ENCODE peak calls at places on chromosomes 6 and 20, in four cellular contexts. L, K, Q and B are unnamed samples.

GRCh38 chr20:37845261-37845681 is 57.7 kb upstream of the VSTM2L start:
- DNase-seq in L (peak; percentile 28), K (no peak), Q (no peak), B (no peak)

GRCh38 chr20:32052090-32052791 is at the start of gene HCK:
- DNase-seq in L (peak; percentile 29), K (no peak), Q (peak; percentile 30), B (peak; percentile 64)

GRCh38 chr20:50256577-50256976 is 65.9 kb downstream of the CEBPB start:
- DNase-seq in L (no peak), K (no peak), Q (no peak), B (peak; percentile 46)

GRCh38 chr6:138991206-138991605 is 3.2 kb upstream of the REPS1 start:
- DNase-seq in L (no peak), K (no peak), Q (no peak), B (no peak)

GRCh38 chr6:107786709-107787588 is 37.2 kb downstream of the SCML4 start:
- DNase-seq in L (no peak), K (no peak), Q (peak; percentile 17), B (no peak)

GRCh38 chr6:6581014-6581413 is 7.5 kb upstream of the LY86 start:
- DNase-seq in L (no peak), K (no peak), Q (no peak), B (no peak)

GRCh38 chr20:40676870-40677269 is 12.2 kb downstream of the MAFB start:
- DNase-seq in L (no peak), K (no peak), Q (no peak), B (no peak)

GRCh38 chr6:150881911-150882481 is 16.5 kb downstream of the MTHFD1L start:
- DNase-seq in L (no peak), K (peak; percentile 62), Q (no peak), B (no peak)

GRCh38 chr6:112356994-112357393 is 9.9 kb downstream of the RFPL4B start:
- DNase-seq in L (no peak), K (no peak), Q (no peak), B (no peak)

GRCh38 chr6:125784365-125784764 is 6.4 kb upstream of the NCOA7 start:
- DNase-seq in L (no peak), K (no peak), Q (no peak), B (no peak)

GRCh38 chr6:167970236-167970635 is 27.2 kb upstream of the KIF25 start:
- DNase-seq in L (no peak), K (no peak), Q (no peak), B (no peak)

GRCh38 chr6:168496139-168496840 is 55.3 kb downstream of the SMOC2 start:
- DNase-seq in L (no peak), K (no peak), Q (no peak), B (no peak)

GRCh38 chr20:32206383-32207210 is 946 bp downstream of the PLAGL2 start:
- DNase-seq in L (no peak), K (no peak), Q (no peak), B (no peak)

GRCh38 chr6:146700078-146700686 is 101.4 kb downstream of the ADGB start:
- DNase-seq in L (peak; percentile 77), K (peak; percentile 59), Q (peak; percentile 78), B (peak; percentile 82)

GRCh38 chr20:57167971-57168693 is 98.3 kb downstream of the BMP7 start:
- DNase-seq in L (no peak), K (no peak), Q (no peak), B (no peak)

GRCh38 chr6:53144802-53145201 is 3.8 kb downstream of the GCM1 start:
- DNase-seq in L (no peak), K (no peak), Q (no peak), B (no peak)

GRCh38 chr20:664151-664550 is 11.2 kb upstream of the SRXN1 start:
- DNase-seq in L (no peak), K (no peak), Q (no peak), B (no peak)

GRCh38 chr6:158021814-158022748 is 40.4 kb downstream of the SYNJ2 start:
- DNase-seq in L (no peak), K (no peak), Q (no peak), B (no peak)

GRCh38 chr6:128474481-128474880 is 45.9 kb downstream of the PTPRK start:
- DNase-seq in L (no peak), K (no peak), Q (no peak), B (no peak)

GRCh38 chr6:132792510-132792909 is 5.9 kb downstream of the SLC18B1 start:
- DNase-seq in L (no peak), K (no peak), Q (no peak), B (no peak)

GRCh38 chr20:34043025-34043424 is 49.3 kb downstream of the RALY start:
- DNase-seq in L (no peak), K (no peak), Q (no peak), B (no peak)

GRCh38 chr6:40274058-40274457 is 313.1 kb downstream of the LRFN2 start:
- DNase-seq in L (no peak), K (no peak), Q (no peak), B (no peak)

GRCh38 chr6:148866657-148867268 is 119.9 kb downstream of the UST start:
- DNase-seq in L (no peak), K (no peak), Q (no peak), B (no peak)

GRCh38 chr6:110897433-110897832 is 22.8 kb downstream of the AMD1 start:
- DNase-seq in L (no peak), K (no peak), Q (no peak), B (peak; percentile 37)

GRCh38 chr20:10910535-10911239 is 236.9 kb upstream of the JAG1 start:
- DNase-seq in L (no peak), K (no peak), Q (no peak), B (no peak)

DNA sequence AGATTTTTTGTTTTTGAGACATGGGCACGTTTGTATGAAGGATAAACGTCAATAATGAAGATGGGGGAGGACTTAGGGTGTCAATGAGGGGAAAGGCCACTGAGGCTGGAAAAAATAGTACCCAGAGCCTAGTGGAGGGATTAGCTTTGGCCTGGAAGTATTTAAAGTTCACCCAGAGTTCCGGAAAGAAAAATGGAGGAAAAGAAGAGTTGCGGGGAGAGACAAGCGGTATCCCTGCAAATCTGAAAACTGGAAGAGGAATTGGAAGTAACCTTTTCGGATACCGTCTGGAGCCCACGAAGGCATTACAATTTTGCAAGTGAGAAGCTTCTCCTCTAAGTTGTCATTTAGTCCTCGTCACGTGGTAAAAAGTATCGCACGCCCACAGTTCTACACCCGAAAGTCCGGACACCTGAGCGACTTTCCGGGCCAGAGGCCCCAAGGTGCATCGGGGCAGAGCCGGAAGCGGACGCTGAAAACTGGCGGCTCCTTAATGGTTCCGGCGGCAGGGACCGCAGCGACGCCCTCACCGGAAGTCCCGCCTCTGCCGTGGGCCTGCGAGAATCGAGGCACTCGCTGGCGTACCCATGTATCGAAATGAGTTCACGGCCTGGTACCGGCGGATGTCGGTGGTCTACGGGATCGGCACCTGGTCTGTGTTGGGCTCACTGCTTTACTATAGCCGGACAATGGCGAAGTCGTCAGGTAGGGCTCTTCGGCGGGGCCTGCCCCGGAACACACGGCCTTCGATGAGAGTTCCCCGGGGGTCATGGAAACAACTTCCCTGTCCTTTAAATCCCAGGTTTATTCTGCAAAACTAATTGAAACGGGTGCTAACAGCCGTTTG is at the start of gene SMIM26:
- DNase-seq in L (peak; percentile 94), K (peak; percentile 93), Q (peak; percentile 95), B (peak; percentile 94)
- TF ChIP-seq POLR2A in L (no peak), K (peak; percentile 46), Q (peak; percentile 57), B (peak; percentile 74)

GRCh38 chr20:25058797-25059486 is 1.0 kb upstream of the ACSS1 start:
- DNase-seq in L (peak; percentile 25), K (no peak), Q (peak; percentile 39), B (peak; percentile 46)

GRCh38 chr20:25055711-25056492 is 2.0 kb downstream of the ACSS1 start:
- DNase-seq in L (peak; percentile 32), K (peak; percentile 57), Q (peak; percentile 30), B (no peak)

GRCh38 chr20:25058051-25058796 is at the start of gene ACSS1:
- DNase-seq in L (peak; percentile 70), K (peak; percentile 62), Q (peak; percentile 78), B (peak; percentile 72)

GRCh38 chr20:25056601-25057233 is 1.2 kb downstream of the ACSS1 start:
- DNase-seq in L (peak; percentile 16), K (no peak), Q (no peak), B (no peak)

GRCh38 chr20:25057234-25058050 is 497 bp downstream of the ACSS1 start:
- DNase-seq in L (peak; percentile 86), K (peak; percentile 58), Q (peak; percentile 85), B (peak; percentile 79)
- TF ChIP-seq POLR2A in L (no peak), K (peak; percentile 34), Q (peak; percentile 82), B (no peak)

DNA sequence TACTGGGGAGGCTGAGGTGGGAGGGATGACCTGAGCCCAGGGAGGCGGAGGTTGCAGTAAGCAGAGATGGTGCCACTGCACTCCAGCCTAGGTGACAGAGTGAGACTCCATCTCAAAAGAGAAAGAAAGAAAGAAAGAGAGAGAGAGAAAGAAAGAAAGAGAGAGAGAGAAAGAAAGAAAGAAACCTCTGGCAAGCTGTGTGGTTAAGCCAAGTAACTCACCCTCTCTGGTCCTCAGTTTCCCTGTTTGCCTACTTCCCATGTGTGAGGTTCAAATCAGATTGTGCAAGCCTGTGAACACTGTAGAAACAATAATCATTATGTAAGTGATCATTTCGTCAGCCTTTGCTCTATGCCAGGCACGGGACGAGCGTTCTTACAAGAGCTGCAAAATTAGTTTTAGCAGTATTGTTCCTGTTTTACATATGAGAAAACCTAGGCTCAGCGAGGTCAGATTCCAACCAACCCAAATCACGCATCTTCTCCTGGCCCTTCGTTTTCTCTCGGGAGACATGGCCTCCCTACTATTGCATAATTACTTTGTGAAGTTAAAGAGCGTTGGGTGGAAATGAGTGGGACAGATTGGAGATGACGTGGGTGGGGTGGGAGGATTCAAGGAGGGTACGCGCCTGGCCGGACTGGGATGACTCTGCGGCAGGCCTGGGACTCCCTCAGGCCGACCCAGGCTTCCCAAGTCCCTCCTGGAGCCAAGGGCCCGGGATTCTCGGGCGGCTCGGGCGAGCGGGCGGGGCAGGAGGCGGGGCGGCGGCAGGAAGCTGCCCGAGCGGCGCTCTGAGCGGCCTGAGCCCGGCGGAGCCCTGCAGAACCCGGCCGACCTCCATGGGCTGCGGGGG is at the start of gene SNX21:
- DNase-seq in L (peak; percentile 77), K (peak; percentile 89), Q (peak; percentile 83), B (peak; percentile 75)
- TF ChIP-seq POLR2A in L (no peak), K (no peak), Q (no peak), B (no peak)

GRCh38 chr20:64188682-64189529 is 24.7 kb downstream of the MYT1 start:
- DNase-seq in L (no peak), K (no peak), Q (peak; percentile 12), B (no peak)
- TF ChIP-seq POLR2A in L (no peak), K (no peak), Q (no peak), B (no peak)